ENCODE peak calls at places on chromosome 2, in eight cellular contexts. N is tibial artery, F is epithelial cell of esophagus, H is AG09309, B is AG10803, Y is pancreas, X is fibroblast of pulmonary artery, T is uterus. A is an unnamed sample.

GRCh38 chr2:222305510-222306392 is 7.0 kb upstream of the PAX3 start:
- DNase-seq in Y (no peak), B (no peak), T (no peak), N (no peak), X (no peak), F (peak; percentile 18), H (no peak), A (no peak)

GRCh38 chr2:23077599-23077998 is 307.4 kb upstream of the KLHL29 start:
- DNase-seq in B (no peak), H (no peak), Y (no peak), X (no peak), F (peak; percentile 29), N (no peak), T (no peak), A (no peak)

GRCh38 chr2:119486886-119487285 is 37.4 kb downstream of the SCTR start:
- DNase-seq in Y (no peak), T (no peak), N (no peak), H (no peak), B (peak; percentile 6), X (peak; percentile 34), F (no peak), A (no peak)

GRCh38 chr2:130891968-130892367 is 55.3 kb downstream of the ARHGEF4 start:
- DNase-seq in T (no peak), Y (no peak), H (no peak), B (no peak), N (no peak), F (no peak), X (no peak), A (no peak)

GRCh38 chr2:241218131-241219029 is 29.9 kb downstream of the ANO7 start:
- DNase-seq in T (peak; percentile 55), X (no peak), Y (peak; percentile 65), B (peak; percentile 33), H (no peak), F (peak; percentile 30), N (no peak), A (peak; percentile 5)

GRCh38 chr2:154532004-154532403 is 166.5 kb upstream of the KCNJ3 start:
- DNase-seq in B (no peak), N (no peak), H (no peak), Y (no peak), F (no peak), X (no peak), T (no peak), A (no peak)

GRCh38 chr2:112137516-112138142 is 556 bp upstream of the FBLN7 start:
- DNase-seq in T (no peak), X (no peak), H (peak; percentile 24), Y (no peak), F (peak; percentile 71), N (no peak), B (peak; percentile 39), A (no peak)

GRCh38 chr2:233209117-233209977 is 42.1 kb upstream of the ATG16L1 start:
- DNase-seq in T (no peak), F (peak; percentile 56), H (no peak), N (no peak), X (peak; percentile 60), Y (no peak), B (no peak), A (no peak)

GRCh38 chr2:28654286-28654980 is 97.2 kb upstream of the PPP1CB start:
- DNase-seq in Y (no peak), B (no peak), X (no peak), H (no peak), F (no peak), N (no peak), T (no peak), A (no peak)

GRCh38 chr2:228649447-228649846 is 468.0 kb upstream of the SPHKAP start:
- DNase-seq in T (no peak), B (no peak), F (no peak), X (no peak), Y (no peak), N (no peak), H (no peak), A (no peak)

DNA sequence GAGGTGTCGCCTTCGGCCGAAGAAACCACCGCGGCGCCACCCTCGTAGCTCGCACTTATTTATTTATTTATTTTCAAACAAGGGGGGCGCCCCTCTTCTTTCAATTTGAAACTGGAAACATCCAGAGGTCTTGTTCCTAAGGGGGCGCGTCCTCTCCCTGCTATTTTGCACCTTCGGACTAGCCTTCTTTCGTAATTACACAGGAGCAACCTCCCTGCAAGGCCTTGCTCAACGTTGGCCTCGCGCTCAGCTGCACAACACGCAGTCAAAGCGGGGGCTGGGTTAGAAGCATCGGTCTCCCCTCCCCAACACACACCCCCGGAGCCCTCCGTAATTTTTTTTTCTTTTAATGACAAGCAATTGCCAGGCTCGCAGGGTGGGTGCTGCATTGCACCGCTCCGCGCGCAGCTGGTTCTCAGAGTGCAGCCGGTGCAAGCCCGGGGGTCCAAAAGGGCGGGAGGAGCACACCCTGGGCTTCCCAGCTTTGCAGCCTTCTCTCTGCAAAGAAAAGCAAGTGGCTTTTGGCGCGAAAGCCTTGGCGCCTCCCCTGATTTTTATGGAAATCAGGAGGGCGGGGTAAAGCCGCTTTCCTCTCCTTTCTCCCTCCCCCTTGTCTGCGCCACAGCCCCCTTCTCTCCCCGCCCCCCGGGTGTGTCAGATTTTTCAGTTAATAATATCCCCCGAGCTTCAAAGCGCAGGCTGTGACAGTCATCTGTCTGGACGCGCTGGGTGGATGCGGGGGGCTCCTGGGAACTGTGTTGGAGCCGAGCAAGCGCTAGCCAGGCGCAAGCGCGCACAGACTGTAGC is at the start of gene MYCN:
- DNase-seq in Y (no peak), F (peak; percentile 5), T (peak; percentile 40), H (no peak), X (peak; percentile 42), B (peak; percentile 23), N (peak; percentile 27), A (peak; percentile 1)
- TF ChIP-seq CTCF in Y (no peak), F (peak; percentile 63), T (peak; percentile 60), H (peak; percentile 57), X (no peak), B (peak; percentile 45), N (peak; percentile 51), A (no peak)

DNA sequence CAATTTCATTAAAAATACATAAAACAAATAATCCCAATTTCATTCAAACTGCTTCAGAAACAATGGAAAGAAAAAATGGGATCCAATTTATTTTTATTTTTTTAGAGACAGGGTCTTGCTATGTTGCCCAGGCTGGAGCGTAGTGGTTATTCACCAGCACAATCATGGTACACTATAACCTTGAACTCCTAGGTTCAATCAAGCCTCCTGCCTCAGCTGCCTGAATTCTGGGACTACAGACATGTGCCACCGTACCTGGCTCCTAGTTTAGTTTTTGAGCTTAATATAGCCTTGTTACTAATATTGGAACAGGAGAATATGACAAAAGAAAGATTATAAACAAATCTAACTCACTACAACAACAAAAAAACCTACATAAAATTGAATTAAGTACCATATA is 34.2 kb downstream of the SAP130 start:
- DNase-seq in T (no peak), B (no peak), X (no peak), F (no peak), N (no peak), H (no peak), Y (no peak), A (no peak)
- H3K4me3 ChIP-seq in T (no peak overlapping the region), B (no peak overlapping the region), X (no peak overlapping the region), F (no peak overlapping the region), N (no peak overlapping the region), H (no peak overlapping the region), Y (no peak overlapping the region), A (no peak overlapping the region)

DNA sequence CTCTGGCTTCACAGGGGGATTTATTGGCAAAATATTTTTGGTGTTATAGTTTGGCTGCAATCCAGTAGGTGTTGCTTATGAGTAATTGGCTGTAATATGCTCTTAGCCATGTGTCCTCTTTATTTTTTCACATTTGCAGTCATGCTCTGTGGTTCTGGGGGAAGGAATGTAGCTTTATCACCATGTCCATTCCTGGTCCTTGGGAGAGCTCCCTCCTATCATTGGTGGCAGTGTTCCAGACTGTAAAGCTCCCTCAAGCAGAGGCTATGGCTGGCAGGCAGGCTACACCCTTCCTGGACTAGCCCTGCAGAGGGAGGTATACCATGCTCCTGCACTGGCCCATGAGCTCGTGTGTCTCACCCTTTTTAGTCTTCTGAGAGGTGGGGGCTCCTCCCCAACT is 120.0 kb upstream of the FSIP2 start:
- DNase-seq in F (peak; percentile 29), N (no peak), Y (no peak), X (no peak), T (no peak), H (no peak), B (no peak), A (no peak)
- TF ChIP-seq CTCF in F (peak; percentile 6), N (no peak), Y (no peak), X (no peak), T (no peak), H (no peak), B (no peak), A (no peak)

GRCh38 chr2:172735646-172736418 is at the start of gene RAPGEF4:
- DNase-seq in H (no peak), B (no peak), T (no peak), F (peak; percentile 7), N (no peak), X (no peak), Y (no peak), A (no peak)

GRCh38 chr2:172740871-172741270 is 5.2 kb downstream of the RAPGEF4 start:
- DNase-seq in T (no peak), F (no peak), Y (no peak), X (no peak), B (no peak), H (no peak), N (no peak), A (no peak)

GRCh38 chr2:172736419-172737174 is 952 bp downstream of the RAPGEF4 start:
- DNase-seq in Y (no peak), B (no peak), N (no peak), T (no peak), X (no peak), H (no peak), F (peak; percentile 15), A (no peak)

GRCh38 chr2:172739651-172740050 is 4.0 kb downstream of the RAPGEF4 start:
- DNase-seq in N (no peak), T (no peak), B (no peak), F (peak; percentile 63), X (no peak), Y (no peak), H (no peak), A (no peak)

GRCh38 chr2:172734711-172735645 is 667 bp upstream of the RAPGEF4 start:
- DNase-seq in B (peak; percentile 23), Y (no peak), F (peak; percentile 81), N (no peak), H (no peak), T (no peak), X (no peak), A (no peak)
- H3K4me3 ChIP-seq in B (peak overlapping the region; percentile 3), Y (peak overlapping the region; percentile 67), F (peak overlapping the region; percentile 44), N (peak overlapping the region; percentile 56), H (peak overlapping the region; percentile 40), T (no peak overlapping the region), X (no peak overlapping the region), A (no peak overlapping the region)

GRCh38 chr2:30334738-30335426 is 103.5 kb downstream of the LBH start:
- DNase-seq in Y (no peak), T (no peak), F (no peak), B (no peak), X (no peak), N (no peak), H (no peak), A (no peak)
- TF ChIP-seq CTCF in Y (no peak), T (no peak), F (no peak), B (no peak), X (no peak), N (peak; percentile 33), H (no peak), A (peak; percentile 25)

DNA sequence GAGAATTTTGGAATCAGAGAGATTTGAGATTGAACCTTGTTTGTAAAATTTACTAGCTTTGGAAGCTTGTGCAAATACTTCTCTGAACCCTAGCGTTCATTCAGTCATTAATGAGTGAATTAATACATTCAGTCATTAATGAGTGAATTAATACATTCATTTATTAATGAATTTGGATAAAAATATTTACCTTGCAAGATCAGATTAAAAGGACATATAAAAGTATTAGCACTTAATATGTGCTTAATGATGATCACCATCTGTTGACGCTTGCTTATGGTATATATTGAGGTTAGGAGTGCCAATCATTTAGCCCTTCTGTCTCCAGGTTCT is 26.9 kb downstream of the EML4 start:
- DNase-seq in B (no peak), F (no peak), H (no peak), N (no peak), Y (no peak), X (no peak), T (no peak), A (no peak)
- H3K4me3 ChIP-seq in B (no peak overlapping the region), F (no peak overlapping the region), H (no peak overlapping the region), N (no peak overlapping the region), Y (peak overlapping the region; percentile 11), X (no peak overlapping the region), T (no peak overlapping the region), A (no peak overlapping the region)